ENCODE peak calls at places on chromosomes 13 and 19, in four cellular contexts. S is body of pancreas, W is breast epithelium, P is cardiac muscle cell. H is an unnamed sample.
A peak's percentile ranks its signal among the peaks of the same experiment; 100 is the strongest.

GRCh38 chr13:49540552-49540951 is 44.8 kb downstream of the PHF11 start:
- DNase-seq in S (no peak), W (no peak), P (no peak), H (no peak)

GRCh38 chr13:66461021-66461420 is 769.1 kb downstream of the PCDH9 start:
- DNase-seq in S (no peak), W (no peak), P (no peak), H (no peak)

GRCh38 chr19:35522745-35523327 is 5.3 kb downstream of the SBSN start:
- DNase-seq in S (no peak), W (no peak), P (no peak), H (no peak)

GRCh38 chr13:32962342-32962741 is 53.9 kb upstream of the KL start:
- DNase-seq in S (no peak), W (no peak), P (no peak), H (no peak)

GRCh38 chr19:480016-480855 is 16.1 kb upstream of the MADCAM1 start:
- DNase-seq in S (peak; percentile 87), W (peak; percentile 83), P (peak; percentile 84), H (no peak)

GRCh38 chr13:96984061-96984508 is 10.2 kb downstream of the OXGR1 start:
- DNase-seq in S (peak; percentile 81), W (peak; percentile 67), P (peak; percentile 22), H (peak; percentile 75)

GRCh38 chr19:28940751-28941500 is 272.0 kb downstream of the UQCRFS1 start:
- DNase-seq in S (no peak), W (no peak), P (no peak), H (no peak)

GRCh38 chr13:105998233-105998550 is 537.3 kb downstream of the EFNB2 start:
- DNase-seq in S (no peak), W (no peak), P (no peak), H (no peak)

GRCh38 chr13:66689037-66689619 is 541.0 kb downstream of the PCDH9 start:
- DNase-seq in S (no peak), W (no peak), P (peak; percentile 27), H (no peak)

GRCh38 chr19:2235396-2236284 is 489 bp downstream of the PLEKHJ1 start:
- DNase-seq in S (peak; percentile 86), W (no peak), P (peak; percentile 58), H (peak; percentile 39)

GRCh38 chr13:77751513-77752456 is 54.3 kb downstream of the SLAIN1 start:
- DNase-seq in S (peak; percentile 51), W (no peak), P (peak; percentile 62), H (peak; percentile 54)

DNA sequence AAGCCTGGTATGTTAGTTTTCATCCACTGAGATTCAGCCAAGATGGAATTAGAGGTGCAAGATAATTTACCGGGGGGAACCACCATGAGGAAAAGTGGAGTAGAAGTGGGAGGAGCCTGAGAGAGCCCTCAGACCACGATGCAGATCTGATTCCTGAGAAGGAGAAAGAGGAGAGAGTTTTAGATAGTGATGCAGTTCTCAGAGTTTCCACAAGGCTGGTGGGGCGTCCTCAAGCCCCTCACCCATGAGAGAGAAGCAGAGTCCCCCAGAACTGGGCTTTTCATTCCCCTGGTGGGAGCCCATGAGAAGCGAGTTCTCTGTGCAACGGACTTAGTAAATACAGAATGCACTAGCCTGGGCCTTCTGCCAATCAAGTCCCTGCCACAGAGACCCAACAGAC is 18.1 kb downstream of the CEACAM5 start:
- DNase-seq in S (no peak), W (no peak), P (no peak), H (no peak)
- TF ChIP-seq CTCF in S (no peak), W (no peak), P (no peak), H (no peak)

DNA sequence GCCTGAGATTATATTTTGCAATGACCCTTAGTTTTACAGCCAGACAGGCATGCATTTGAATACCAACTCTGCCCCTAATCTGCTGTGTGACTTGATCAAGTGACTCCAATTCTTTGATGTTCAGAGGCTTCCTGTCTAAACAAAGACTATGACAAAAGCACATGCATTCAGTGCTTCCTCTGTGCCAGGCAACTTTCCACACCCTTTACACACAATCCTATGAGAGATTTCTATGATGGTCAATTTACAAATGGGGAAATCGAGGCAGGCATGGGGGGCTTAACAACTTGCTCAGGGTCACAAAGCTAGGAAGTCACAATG is 3.7 kb upstream of the LYPD3 start:
- DNase-seq in S (no peak), W (no peak), P (no peak), H (no peak)
- H3K4me1 ChIP-seq in S (peaks cover 5% of the 10 kb centered on the region), W (no peaks in the 10 kb centered on the region), P (no peaks in the 10 kb centered on the region), H (peaks cover 4% of the 10 kb centered on the region)

DNA sequence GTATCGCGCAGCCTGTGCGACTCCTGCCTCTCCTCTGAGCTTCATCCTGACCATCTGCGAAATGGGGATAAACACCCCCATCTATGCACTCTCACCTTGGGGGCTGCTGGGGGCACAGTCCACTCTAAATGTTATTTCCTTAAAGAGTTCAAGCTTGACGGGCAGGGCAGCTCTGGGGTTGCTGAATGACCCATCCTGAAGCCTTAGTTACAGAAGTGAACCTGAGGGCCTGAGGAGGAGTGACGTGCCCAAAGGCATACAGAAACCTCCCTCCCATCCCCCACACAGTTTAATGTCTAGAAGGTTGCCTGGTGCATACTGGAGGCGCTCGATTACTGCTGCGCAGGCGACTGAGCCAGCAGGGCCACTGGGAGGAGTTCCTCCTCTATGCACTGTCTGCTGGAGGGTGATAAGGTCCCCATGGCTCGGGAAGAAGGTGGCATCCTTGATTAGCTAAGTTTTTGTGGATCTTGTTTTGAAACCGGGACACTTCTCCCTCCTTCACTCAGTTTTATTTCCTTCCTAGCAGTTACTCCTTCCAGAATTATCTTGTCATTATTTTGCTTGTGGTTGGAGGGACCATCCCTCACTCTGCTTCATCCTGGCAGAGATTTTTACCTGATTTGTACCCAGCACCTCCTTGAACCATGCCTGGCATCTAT is 572 bp upstream of the FKBP8 start:
- DNase-seq in S (peak; percentile 73), W (no peak), P (peak; percentile 32), H (peak; percentile 84)
- TF ChIP-seq CTCF in S (no peak), W (no peak), P (no peak), H (peak; percentile 22)

GRCh38 chr13:51643882-51644281 is 59.6 kb downstream of the WDFY2 start:
- DNase-seq in S (no peak), W (no peak), P (no peak), H (no peak)
- H3K4me1 ChIP-seq in S (peaks cover 60% of the 10 kb centered on the region), W (peaks cover 7% of the 10 kb centered on the region), P (peaks cover 15% of the 10 kb centered on the region), H (peaks cover 3% of the 10 kb centered on the region)

DNA sequence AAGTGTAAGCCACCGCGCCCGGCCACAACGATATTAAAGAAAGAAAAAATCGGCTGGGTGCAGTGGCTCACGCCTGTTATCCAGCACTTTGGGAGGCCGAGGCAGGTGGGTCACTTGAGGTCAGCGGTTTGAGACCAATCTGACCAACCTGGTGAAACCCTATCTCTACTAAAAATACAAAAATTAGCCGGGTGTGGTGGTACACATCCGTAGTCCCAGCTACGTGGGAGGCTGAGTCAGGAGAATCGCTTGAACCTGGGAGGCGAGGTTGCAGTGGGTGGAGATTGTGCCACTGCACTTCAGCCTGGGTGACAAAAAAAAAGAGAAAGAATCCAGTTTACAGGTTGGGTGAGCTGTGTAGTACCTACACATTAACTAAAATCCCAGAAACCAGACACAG is 99.9 kb upstream of the CACNA1A start:
- DNase-seq in S (no peak), W (no peak), P (no peak), H (no peak)
- TF ChIP-seq CTCF in S (no peak), W (no peak), P (no peak), H (no peak)

DNA sequence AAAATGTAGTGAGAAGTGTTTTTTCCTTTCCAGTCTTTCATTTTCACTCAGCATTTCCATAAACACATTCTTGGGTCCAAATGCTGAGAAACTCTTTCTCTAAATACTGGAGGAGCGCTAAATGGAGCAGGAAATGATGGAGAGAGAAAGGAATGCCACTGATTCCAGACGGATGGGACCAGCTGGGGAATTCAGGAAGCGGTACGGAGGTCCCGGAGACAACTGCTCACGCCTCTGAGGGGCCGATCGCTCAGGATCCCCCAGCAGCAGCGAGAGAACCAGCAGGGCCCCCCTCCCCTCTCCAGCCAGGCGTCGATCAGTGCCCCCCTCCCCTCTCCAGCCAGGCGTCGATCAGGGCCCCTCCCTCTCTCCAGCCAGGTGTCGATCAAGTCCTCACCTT is 13.2 kb downstream of the RASA3 start:
- DNase-seq in S (peak; percentile 43), W (no peak), P (peak; percentile 44), H (no peak)
- H3K4me1 ChIP-seq in S (peaks cover 26% of the 10 kb centered on the region), W (no peaks in the 10 kb centered on the region), P (peaks cover 37% of the 10 kb centered on the region), H (peaks cover 33% of the 10 kb centered on the region)